ENCODE peak calls at places on chromosomes 12 and 14, in nine cellular contexts. K is DND-41; B is IMR-90; T is BJ; H is CD4-positive, alpha-beta memory T cell; G is heart right ventricle; A is upper lobe of right lung; I is GM12865; E is fibroblast of the aortic adventitia. V is an unnamed sample.

GRCh38 chr12:104485651-104486341 is 29.0 kb downstream of the CHST11 start:
- DNase-seq in K (peak; percentile 91), T (no peak), B (no peak), G (no peak), H (peak; percentile 87), E (no peak), A (no peak), I (peak; percentile 44), V (peak; percentile 61)

GRCh38 chr14:50362791-50363733 is 33.6 kb downstream of the CDKL1 start:
- DNase-seq in I (peak; percentile 35), A (no peak), T (no peak), H (no peak), G (no peak), E (no peak), K (peak; percentile 74), B (peak; percentile 14), V (peak; percentile 3)

GRCh38 chr14:24196071-24197061 is 1.1 kb upstream of the TM9SF1 start:
- DNase-seq in A (no peak), T (no peak), E (peak; percentile 29), K (no peak), I (peak; percentile 75), H (no peak), G (no peak), B (peak; percentile 22), V (no peak)

GRCh38 chr12:46459881-46460545 is 87.4 kb upstream of the SLC38A2 start:
- DNase-seq in T (no peak), B (no peak), K (peak; percentile 62), I (peak; percentile 24), H (no peak), A (no peak), G (no peak), E (no peak), V (no peak)

GRCh38 chr14:70061108-70061507 is 127.6 kb downstream of the SLC8A3 start:
- DNase-seq in I (no peak), E (no peak), G (no peak), H (no peak), A (no peak), T (no peak), B (no peak), K (no peak), V (no peak)

GRCh38 chr12:121750507-121750955 is 38.0 kb downstream of the TMEM120B start:
- DNase-seq in G (no peak), B (no peak), T (no peak), E (no peak), K (no peak), I (no peak), A (no peak), H (no peak), V (no peak)

GRCh38 chr12:5251786-5252185 is 180.1 kb upstream of the NTF3 start:
- DNase-seq in I (no peak), H (no peak), B (no peak), G (no peak), E (no peak), A (no peak), T (no peak), K (no peak), V (no peak)

GRCh38 chr14:30681752-30682355 is 59.7 kb downstream of the SCFD1 start:
- DNase-seq in T (no peak), K (no peak), A (no peak), H (no peak), G (no peak), E (peak; percentile 16), I (no peak), B (peak; percentile 14), V (no peak)

GRCh38 chr12:120094485-120094884 is 22.1 kb downstream of the RAB35 start:
- DNase-seq in I (no peak), E (no peak), B (no peak), T (no peak), H (no peak), A (no peak), K (no peak), G (no peak), V (no peak)

GRCh38 chr12:57216014-57216891 is at the start of gene NXPH4:
- DNase-seq in B (no peak), T (no peak), H (peak; percentile 58), A (no peak), G (peak; percentile 57), I (no peak), E (no peak), K (no peak), V (peak; percentile 55)

DNA sequence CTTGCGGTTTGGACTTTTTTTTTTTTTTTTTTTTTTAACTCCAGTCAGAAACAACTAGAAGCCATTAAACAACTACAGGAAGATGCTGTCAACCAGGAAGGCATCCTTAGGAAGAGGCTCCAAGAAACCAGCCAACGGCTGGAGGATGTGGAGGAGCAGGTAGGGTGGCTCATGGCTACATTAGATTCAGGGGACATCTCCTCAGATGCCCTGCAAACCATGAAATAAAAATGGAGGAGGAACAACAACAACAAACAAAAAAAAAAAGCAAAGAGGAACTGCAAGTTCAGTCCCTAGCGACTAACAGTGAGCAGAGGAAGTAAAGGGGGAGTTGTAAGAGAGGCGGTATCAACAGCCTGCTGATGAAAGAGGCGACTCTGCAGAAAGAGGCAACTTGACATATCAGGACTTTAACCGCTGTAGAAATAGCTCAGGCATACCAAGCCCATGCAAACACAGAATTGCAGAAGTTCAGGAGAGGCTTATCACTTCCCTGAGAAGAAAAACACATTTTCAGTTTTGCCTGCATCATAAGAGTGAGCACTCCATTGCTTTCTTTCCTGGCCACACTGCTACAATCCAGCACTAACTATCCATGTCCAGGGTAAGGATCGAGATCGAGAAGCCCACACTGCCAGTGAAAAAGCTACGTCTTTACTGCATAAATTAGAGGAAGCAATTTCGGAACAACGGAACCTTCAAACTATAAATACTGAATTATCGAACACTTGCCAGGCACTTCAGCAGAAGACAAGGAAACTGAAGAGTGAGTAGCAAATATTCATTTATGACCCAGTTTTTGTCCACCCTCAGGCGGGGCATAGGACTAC is 103.5 kb upstream of the BCAT1 start:
- DNase-seq in I (peak; percentile 94), E (peak; percentile 31), T (no peak), H (peak; percentile 82), A (no peak), K (peak; percentile 70), G (no peak), B (no peak), V (peak; percentile 70)
- H3K4me3 ChIP-seq in I (peak overlapping the region; percentile 96), E (peak overlapping the region; percentile 39), T (no peak overlapping the region), H (peak overlapping the region; percentile 88), A (peak overlapping the region; percentile 50), K (peak overlapping the region; percentile 60), G (peak overlapping the region; percentile 39), B (no peak overlapping the region), V (peak overlapping the region; percentile 64)

DNA sequence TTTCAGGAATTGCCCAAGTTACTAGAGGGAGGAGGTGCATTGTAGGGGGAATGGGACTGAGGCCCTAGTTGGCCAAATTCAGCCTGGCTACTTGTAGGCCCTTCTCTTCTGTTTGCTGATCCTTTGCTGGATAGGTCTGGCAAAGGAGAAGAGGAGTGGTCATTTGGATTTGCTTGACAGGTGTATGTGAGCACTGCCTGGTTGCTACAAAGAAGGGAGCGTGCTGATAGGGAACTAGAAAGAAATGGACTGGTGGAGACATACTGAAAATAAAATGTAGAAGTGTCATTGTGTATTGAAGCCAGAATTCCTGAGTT is 3.6 kb downstream of the PSMA6 start:
- DNase-seq in B (no peak), H (no peak), E (no peak), G (no peak), K (no peak), I (no peak), T (no peak), A (no peak), V (no peak)
- H3K4me3 ChIP-seq in B (no peak overlapping the region), H (no peak overlapping the region), E (no peak overlapping the region), G (no peak overlapping the region), K (peak overlapping the region; percentile 72), I (no peak overlapping the region), T (no peak overlapping the region), A (no peak overlapping the region), V (no peak overlapping the region)

GRCh38 chr14:72721042-72721540 is 172.8 kb downstream of the DPF3 start:
- DNase-seq in T (no peak), H (no peak), G (no peak), K (no peak), I (no peak), E (no peak), A (no peak), B (no peak), V (no peak)
- H3K4me3 ChIP-seq in T (no peak overlapping the region), H (no peak overlapping the region), G (no peak overlapping the region), K (no peak overlapping the region), I (no peak overlapping the region), E (no peak overlapping the region), A (no peak overlapping the region), B (no peak overlapping the region), V (no peak overlapping the region)

GRCh38 chr12:70754330-70754741 is 117.1 kb upstream of the PTPRB start:
- DNase-seq in H (no peak), B (no peak), E (no peak), I (peak; percentile 3), K (no peak), A (no peak), G (no peak), T (no peak), V (no peak)
- H3K4me3 ChIP-seq in H (no peak overlapping the region), B (no peak overlapping the region), E (peak overlapping the region; percentile 28), I (peak overlapping the region; percentile 27), K (no peak overlapping the region), A (no peak overlapping the region), G (no peak overlapping the region), T (no peak overlapping the region), V (no peak overlapping the region)

DNA sequence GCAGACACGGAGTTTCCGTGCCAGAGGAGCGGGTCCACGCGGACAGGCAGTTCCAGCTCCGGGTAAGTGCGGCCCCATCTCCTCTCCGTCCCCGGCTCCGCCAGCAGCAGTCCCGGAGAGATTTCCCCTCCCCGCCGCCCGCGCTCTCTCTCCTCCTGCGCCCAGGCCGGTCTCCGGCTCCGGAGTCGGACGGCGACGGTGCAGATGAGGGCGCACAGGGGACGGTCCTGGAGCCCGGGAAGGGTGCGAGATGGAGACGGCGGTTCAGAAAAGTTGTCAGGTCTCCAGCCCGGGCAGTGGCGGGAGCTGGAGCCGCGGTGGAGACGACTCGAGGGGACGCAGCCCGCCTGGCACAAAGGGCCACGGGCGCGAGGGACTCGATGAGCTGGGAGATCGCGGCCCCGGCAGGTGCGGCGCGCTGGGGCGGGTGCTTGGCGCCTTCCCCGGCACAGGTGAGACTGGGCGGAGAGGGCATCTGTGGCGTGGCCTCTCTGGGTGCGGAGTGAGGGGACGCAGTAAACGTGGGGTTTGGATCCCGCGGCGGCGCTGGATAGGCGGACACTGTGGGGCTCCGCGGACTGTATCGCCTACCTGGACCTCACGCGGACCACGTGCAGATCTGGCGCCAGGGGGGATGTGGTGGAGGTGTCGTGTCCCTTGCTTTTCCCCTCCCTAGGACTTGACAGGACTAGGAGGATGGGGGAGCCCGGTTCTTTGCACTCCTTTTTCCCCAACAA is 1540.3 kb upstream of the TMEM132C start:
- DNase-seq in K (no peak), E (no peak), G (no peak), B (no peak), T (no peak), H (no peak), I (no peak), A (no peak), V (no peak)
- H3K4me3 ChIP-seq in K (no peak overlapping the region), E (peak overlapping the region; percentile 13), G (no peak overlapping the region), B (no peak overlapping the region), T (no peak overlapping the region), H (no peak overlapping the region), I (no peak overlapping the region), A (no peak overlapping the region), V (no peak overlapping the region)

GRCh38 chr12:27015730-27016076 is 1.5 kb upstream of the TM7SF3 start:
- DNase-seq in K (no peak), E (peak; percentile 71), H (no peak), T (no peak), B (peak; percentile 56), I (peak; percentile 67), G (no peak), A (no peak), V (no peak)
- H3K4me3 ChIP-seq in K (peak overlapping the region; percentile 89), E (no peak overlapping the region), H (no peak overlapping the region), T (no peak overlapping the region), B (no peak overlapping the region), I (peak overlapping the region; percentile 100), G (no peak overlapping the region), A (no peak overlapping the region), V (peak overlapping the region; percentile 80)

GRCh38 chr12:108696996-108697290 is 34.4 kb downstream of the CORO1C start:
- DNase-seq in G (no peak), K (no peak), T (no peak), A (no peak), E (no peak), B (no peak), I (no peak), H (no peak), V (no peak)
- H3K4me3 ChIP-seq in G (no peak overlapping the region), K (no peak overlapping the region), T (no peak overlapping the region), A (no peak overlapping the region), E (no peak overlapping the region), B (no peak overlapping the region), I (no peak overlapping the region), H (no peak overlapping the region), V (no peak overlapping the region)

V was measured in CD8-positive, alpha-beta memory T cell.